ENCODE peak calls at places on chromosomes 13 and 19, in six cellular contexts. A is HCT116, V is transverse colon, D is K562, Y is suprapubic skin, S is upper lobe of left lung. B is an unnamed sample.

GRCh38 chr13:33276581-33276980 is 9.0 kb downstream of the STARD13 start:
- DNase-seq in D (no peak), S (no peak), A (no peak), V (no peak), Y (no peak), B (no peak)

GRCh38 chr19:40335855-40336700 is 12.1 kb downstream of the C19orf47 start:
- DNase-seq in A (no peak), S (no peak), V (no peak), D (no peak), Y (no peak), B (no peak)

GRCh38 chr13:58018020-58018419 is 386.5 kb downstream of the PCDH17 start:
- DNase-seq in V (no peak), A (no peak), Y (no peak), D (no peak), S (no peak), B (no peak)

GRCh38 chr13:101309014-101309619 is 107.2 kb downstream of the NALCN start:
- DNase-seq in A (no peak), V (no peak), S (no peak), D (no peak), Y (no peak), B (no peak)

GRCh38 chr19:15062036-15062435 is 12.8 kb downstream of the CASP14 start:
- DNase-seq in D (no peak), V (no peak), Y (no peak), A (no peak), S (no peak), B (no peak)

GRCh38 chr13:114004416-114005205 is 30.7 kb upstream of the C13orf46 start:
- DNase-seq in V (no peak), S (peak), Y (peak), A (no peak), D (peak), B (no peak)

GRCh38 chr13:74795526-74795925 is 661.3 kb upstream of the KLF12 start:
- DNase-seq in Y (no peak), A (no peak), S (no peak), D (no peak), V (no peak), B (no peak)

GRCh38 chr13:46655727-46656180 is 102.8 kb downstream of the LRCH1 start:
- DNase-seq in Y (no peak), S (no peak), D (no peak), V (no peak), A (no peak), B (no peak)

GRCh38 chr19:28403698-28404099 is 809.3 kb downstream of the UQCRFS1 start:
- DNase-seq in A (no peak), V (no peak), Y (no peak), D (no peak), S (no peak), B (no peak)

GRCh38 chr13:41905600-41906254 is 55.2 kb downstream of the VWA8 start:
- DNase-seq in S (no peak), A (peak), V (no peak), Y (no peak), D (peak), B (no peak)

GRCh38 chr19:41563847-41564514 is 12.0 kb upstream of the CEACAM21 start:
- DNase-seq in S (no peak), D (no peak), A (no peak), Y (no peak), V (no peak), B (no peak)

GRCh38 chr19:15010497-15011255 is 31.0 kb upstream of the SLC1A6 start:
- DNase-seq in V (no peak), D (no peak), A (no peak), Y (no peak), S (peak), B (no peak)

GRCh38 chr13:113820813-113821651 is 42.8 kb downstream of the GAS6 start:
- DNase-seq in A (no peak), S (peak), V (peak), Y (peak), D (peak), B (no peak)

GRCh38 chr19:38922482-38922881 is 8.1 kb downstream of the SARS2 start:
- DNase-seq in S (no peak), Y (no peak), A (no peak), D (no peak), V (no peak), B (no peak)

GRCh38 chr13:45162821-45163220 is 38.0 kb downstream of the KCTD4 start:
- DNase-seq in Y (no peak), S (no peak), A (peak), V (no peak), D (no peak), B (no peak)

GRCh38 chr19:17075860-17076538 is 422 bp downstream of the MYO9B start:
- DNase-seq in V (peak), D (peak), A (no peak), S (peak), Y (peak), B (no peak)

GRCh38 chr13:67369895-67370660 is 139.9 kb upstream of the PCDH9 start:
- DNase-seq in D (no peak), S (no peak), Y (no peak), A (no peak), V (no peak), B (no peak)

GRCh38 chr13:53520132-53520531 is 491.5 kb downstream of the OLFM4 start:
- DNase-seq in Y (no peak), S (no peak), A (no peak), V (no peak), D (no peak), B (no peak)

GRCh38 chr13:111954681-111955411 is 112.1 kb upstream of the SOX1 start:
- DNase-seq in S (no peak), Y (no peak), A (peak), D (no peak), V (no peak), B (no peak)

GRCh38 chr13:74450976-74451375 is 316.8 kb upstream of the KLF12 start:
- DNase-seq in Y (no peak), S (no peak), A (no peak), V (no peak), D (no peak), B (no peak)

GRCh38 chr19:16470911-16471811 is 609 bp downstream of the EPS15L1 start:
- DNase-seq in V (peak), A (no peak), S (no peak), D (peak), Y (peak), B (no peak)

GRCh38 chr19:11265785-11266236 is 3.5 kb upstream of the DOCK6 start:
- DNase-seq in Y (no peak), D (peak), A (peak), V (peak), S (no peak), B (no peak)

GRCh38 chr13:79448413-79448812 is 32.5 kb upstream of the NDFIP2 start:
- DNase-seq in Y (no peak), A (no peak), V (no peak), D (no peak), S (no peak), B (no peak)

GRCh38 chr19:2047449-2048103 is 3.5 kb downstream of the MKNK2 start:
- DNase-seq in V (peak), D (no peak), Y (peak), A (no peak), S (peak), B (no peak)

GRCh38 chr13:67118277-67118676 is 111.9 kb downstream of the PCDH9 start:
- DNase-seq in D (no peak), V (no peak), A (no peak), Y (no peak), S (no peak), B (no peak)

GRCh38 chr19:45103625-45104319 is 10.8 kb downstream of the PPP1R37 start:
- DNase-seq in D (no peak), S (no peak), Y (no peak), A (no peak), V (no peak), B (no peak)

GRCh38 chr13:79492313-79492798 is 11.4 kb downstream of the NDFIP2 start:
- DNase-seq in V (no peak), S (no peak), D (no peak), A (no peak), Y (no peak), B (no peak)

GRCh38 chr13:52830946-52831345 is 17.5 kb downstream of the PCDH8 start:
- DNase-seq in A (no peak), S (no peak), Y (no peak), V (no peak), D (no peak), B (no peak)

GRCh38 chr13:37648604-37649003 is 50.0 kb upstream of the POSTN start:
- DNase-seq in A (no peak), S (no peak), Y (no peak), D (no peak), V (no peak), B (no peak)

GRCh38 chr19:32682317-32682716 is 6.7 kb downstream of the RGS9BP start:
- DNase-seq in V (no peak), D (no peak), S (no peak), A (no peak), Y (no peak), B (no peak)

GRCh38 chr13:57832187-57832586 is 200.6 kb downstream of the PCDH17 start:
- DNase-seq in D (no peak), S (peak), V (no peak), A (no peak), Y (no peak), B (no peak)

GRCh38 chr19:17314007-17314589 is 4.7 kb downstream of the DDA1 start:
- DNase-seq in S (no peak), V (no peak), D (no peak), Y (no peak), A (no peak), B (no peak)

DNA sequence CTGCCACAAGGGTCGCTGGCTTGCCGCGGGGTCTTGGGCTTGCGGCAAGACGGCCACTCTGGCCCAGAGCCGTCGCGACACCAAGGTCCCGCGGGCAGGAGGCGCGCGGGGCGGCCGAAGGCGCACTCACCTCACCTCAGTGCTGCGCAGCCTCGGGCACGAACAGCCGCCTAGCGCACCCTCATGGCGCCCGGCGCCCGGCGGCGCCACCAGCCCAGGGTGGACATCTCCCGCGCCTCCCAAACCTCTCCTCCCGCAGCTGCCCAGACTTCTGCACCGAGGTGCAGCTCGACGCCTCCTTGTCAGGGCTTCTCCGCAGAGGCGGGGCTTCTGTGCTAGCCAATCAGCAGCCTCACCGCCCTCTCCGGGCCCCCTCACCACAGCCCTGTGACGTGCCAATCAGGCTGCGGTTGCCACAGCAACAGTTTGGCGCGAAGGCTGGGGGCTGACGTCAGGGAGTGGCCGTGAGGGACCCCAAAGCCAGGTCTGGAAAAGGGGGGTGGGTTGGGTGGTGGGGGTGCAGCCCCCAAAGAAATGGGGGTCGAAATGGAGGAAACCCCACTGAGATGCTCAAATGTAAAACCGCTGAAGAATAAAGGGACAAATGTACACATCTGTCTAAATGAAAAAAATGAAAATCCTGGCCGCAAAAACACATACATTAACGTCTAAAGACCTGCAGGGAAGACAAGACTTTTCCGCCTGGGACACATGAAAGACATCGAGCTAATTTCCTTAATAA is at the start of the genes PEG3 and ZIM2:
- DNase-seq in D (no peak), Y (peak), A (no peak), V (peak), S (peak), B (no peak)
- TF ChIP-seq POLR2A in D (no peak), Y (no peak), A (no peak), V (no peak), S (no peak), B (no peak)

GRCh38 chr19:7069042-7069903 is at the start of gene ZNF557:
- DNase-seq in Y (peak), A (peak), S (peak), D (peak), V (peak), B (peak)
- TF ChIP-seq POLR2AphosphoS5 in Y (peak), A (peak), S (peak), D (peak), V (peak), B (peak)

DNA sequence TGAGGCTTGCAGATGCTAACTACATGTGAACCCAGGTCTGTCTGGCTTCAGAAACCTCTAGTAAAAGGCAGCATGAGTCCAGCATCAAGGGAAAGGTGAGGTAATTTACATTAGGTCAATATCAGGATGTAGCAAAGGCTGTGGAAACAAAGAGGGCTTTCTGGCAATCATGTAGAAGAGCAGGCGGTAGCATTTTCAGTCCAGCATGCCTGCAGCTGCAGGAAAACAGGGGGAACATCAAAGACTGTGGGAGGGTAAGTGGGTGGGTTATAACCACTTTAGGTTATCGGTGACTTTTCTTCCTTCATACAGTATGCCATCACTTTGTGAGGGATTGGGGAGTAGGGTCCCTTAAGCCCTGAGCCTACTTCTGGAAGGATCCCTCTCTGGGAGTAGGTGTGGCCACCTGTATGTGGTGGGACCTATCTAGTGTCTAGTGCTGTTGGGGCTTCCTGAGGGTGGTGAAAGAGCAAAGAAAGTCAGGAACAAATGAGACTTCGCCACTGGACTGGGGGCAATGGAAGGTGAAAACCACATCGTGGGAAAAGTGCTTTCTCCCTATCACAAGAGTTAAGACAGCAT is 10.8 kb downstream of the SUGP2 start:
- DNase-seq in Y (no peak), S (no peak), D (no peak), A (no peak), V (no peak), B (no peak)
- TF ChIP-seq POLR2A in Y (no peak), S (no peak), D (no peak), A (no peak), V (no peak), B (no peak)

DNA sequence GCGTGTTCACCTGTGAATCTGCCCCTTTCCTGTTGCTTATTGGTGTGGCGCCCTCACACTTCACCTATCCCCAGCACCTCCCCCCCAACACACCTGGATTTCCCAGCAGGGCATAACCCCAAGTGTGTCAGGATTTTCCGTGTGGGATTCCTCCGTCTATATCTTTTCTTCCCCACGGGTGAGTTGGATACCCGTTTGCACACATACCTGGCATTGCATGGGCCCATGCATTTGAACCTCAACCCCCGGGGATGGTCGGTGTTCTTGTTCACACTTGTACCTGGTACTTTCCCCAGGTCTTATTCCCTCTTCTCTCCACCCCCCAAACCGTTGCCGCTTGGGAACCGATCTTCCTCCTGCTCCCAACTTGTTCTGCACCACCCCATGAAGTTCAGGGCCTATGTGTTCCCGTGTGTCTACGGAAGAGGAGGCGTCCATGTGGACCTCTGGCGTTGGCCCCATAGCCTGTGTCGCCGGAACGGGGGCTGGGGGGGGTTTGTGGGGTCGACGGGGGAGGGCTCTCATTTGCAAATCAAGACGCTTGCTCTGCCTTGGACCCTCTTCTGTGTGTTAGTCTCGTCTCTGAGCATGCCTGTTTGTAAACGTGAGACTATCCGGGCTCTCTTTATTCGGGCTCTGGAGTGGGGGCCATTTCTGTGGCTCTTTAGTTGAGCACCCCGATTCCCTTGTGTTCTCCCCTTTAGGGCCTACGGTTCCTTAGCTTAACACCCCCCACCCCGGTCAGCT is 1.7 kb downstream of the PRR12 start:
- DNase-seq in D (peak), A (no peak), V (no peak), Y (no peak), S (no peak), B (no peak)
- TF ChIP-seq POLR2AphosphoS5 in D (no peak), A (no peak), V (no peak), Y (no peak), S (no peak), B (no peak)

DNA sequence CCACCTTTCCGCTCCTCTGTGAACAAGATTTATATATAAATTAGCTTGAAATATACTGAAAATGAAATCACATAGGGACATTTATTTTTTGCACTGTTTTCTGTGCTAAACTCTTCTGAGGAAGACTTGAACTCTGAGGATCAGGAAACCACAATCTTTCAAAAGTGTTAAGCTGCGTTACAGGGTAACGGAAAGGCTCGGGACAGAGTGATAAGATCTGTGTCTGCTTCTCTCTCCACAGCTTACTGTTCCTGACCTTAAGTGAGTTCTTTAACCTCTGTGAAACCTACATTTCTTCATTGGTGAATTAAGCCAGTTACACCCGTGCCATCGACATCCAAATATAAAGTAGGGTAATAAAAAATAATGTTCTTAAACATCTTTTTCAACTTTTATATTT is 38.9 kb downstream of the DACH1 start:
- DNase-seq in S (no peak), D (no peak), A (no peak), V (no peak), Y (no peak), B (no peak)
- TF ChIP-seq POLR2A in S (no peak), D (no peak), A (no peak), V (no peak), Y (no peak), B (no peak)

DNA sequence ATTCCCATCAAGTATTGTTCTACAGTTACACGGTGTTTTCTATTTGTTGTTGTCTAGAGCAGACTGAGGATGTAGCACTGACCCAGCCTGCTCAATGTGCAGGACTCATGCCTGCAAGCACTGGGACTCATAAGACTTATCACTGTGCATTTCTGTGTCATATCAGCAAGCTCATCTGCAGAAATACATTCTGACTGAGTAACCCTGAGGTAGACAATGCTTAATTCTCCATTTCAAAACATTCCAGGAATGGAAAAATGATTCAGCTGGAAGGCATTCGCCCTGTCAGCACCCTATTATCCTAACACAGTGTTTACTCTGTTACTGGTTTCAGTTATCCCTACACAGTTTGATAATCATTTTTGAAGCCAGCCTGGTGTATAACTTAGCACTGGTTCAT is 2506.4 kb downstream of the PCDH9 start:
- DNase-seq in D (no peak), V (no peak), S (no peak), Y (no peak), A (peak), B (no peak)
- TF ChIP-seq POLR2AphosphoS5 in D (no peak), V (no peak), S (no peak), Y (no peak), A (no peak), B (no peak)

B was measured in GM12892.